ENCODE peak calls at places on chromosomes 4 and X, in eight cellular contexts. R, Y, E, J, L, Q, P and D are unnamed samples.

GRCh38 chr4:149708513-149709175 is 107.0 kb downstream of the IQCM start:
- DNase-seq in J (no peak), E (no peak), L (no peak), R (no peak), Q (no peak), P (no peak), Y (peak; percentile 73), D (no peak)

GRCh38 chr4:41057456-41057855 is 156.9 kb downstream of the APBB2 start:
- DNase-seq in L (no peak), Y (peak; percentile 79), J (no peak), Q (peak; percentile 61), R (no peak), E (no peak), P (no peak), D (no peak)

GRCh38 chr4:118224239-118224829 is 128.5 kb downstream of the PRSS12 start:
- DNase-seq in P (peak; percentile 30), R (no peak), Y (peak; percentile 60), L (no peak), E (no peak), J (no peak), Q (no peak), D (peak; percentile 74)

GRCh38 chrX:118373538-118373937 is 27.6 kb downstream of the WDR44 start:
- DNase-seq in Q (no peak), R (no peak), Y (no peak), P (no peak), J (no peak), E (no peak), L (no peak), D (peak; percentile 1)

GRCh38 chr4:56158483-56158882 is 209.7 kb downstream of the CEP135 start:
- DNase-seq in Y (no peak), P (no peak), Q (no peak), E (no peak), L (no peak), R (no peak), J (no peak), D (no peak)

GRCh38 chr4:151484396-151485102 is 75.6 kb downstream of the FHIP1A start:
- DNase-seq in L (no peak), Y (peak; percentile 93), E (no peak), R (no peak), J (no peak), P (no peak), Q (no peak), D (peak; percentile 20)

GRCh38 chr4:6991249-6991648 is 51.9 kb upstream of the TADA2B start:
- DNase-seq in Y (no peak), Q (no peak), J (no peak), R (no peak), E (no peak), L (no peak), P (no peak), D (no peak)

GRCh38 chr4:72886602-72887001 is 182.9 kb downstream of the COX18 start:
- DNase-seq in Y (no peak), J (no peak), E (no peak), P (peak; percentile 16), Q (no peak), R (no peak), L (no peak), D (peak; percentile 34)

GRCh38 chrX:47232197-47232802 is 509 bp upstream of the USP11 start:
- DNase-seq in R (no peak), Y (no peak), Q (no peak), E (no peak), P (no peak), L (no peak), J (no peak), D (no peak)

GRCh38 chrX:96703816-96704215 is 19.2 kb downstream of the DIAPH2 start:
- DNase-seq in J (no peak), E (no peak), L (no peak), Q (no peak), R (no peak), Y (peak; percentile 9), P (no peak), D (no peak)

GRCh38 chr4:81214518-81215218 is 354 bp downstream of the PRKG2 start:
- DNase-seq in R (peak; percentile 36), J (no peak), L (no peak), E (no peak), Y (peak; percentile 25), Q (no peak), P (peak; percentile 11), D (peak; percentile 53)

GRCh38 chrX:5399403-5399802 is 829.3 kb downstream of the NLGN4X start:
- DNase-seq in E (no peak), R (no peak), P (no peak), Q (no peak), L (no peak), J (no peak), Y (no peak), D (no peak)

GRCh38 chr4:76563804-76564468 is 128.9 kb downstream of the SHROOM3 start:
- DNase-seq in E (no peak), R (no peak), P (no peak), J (no peak), Q (no peak), Y (peak; percentile 65), L (no peak), D (peak; percentile 28)

GRCh38 chr4:13529130-13529919 is 15.0 kb downstream of the NKX3-2 start:
- DNase-seq in R (no peak), P (peak; percentile 30), J (no peak), E (no peak), Q (no peak), Y (no peak), L (no peak), D (no peak)

GRCh38 chr4:169999923-170000322 is 26.3 kb downstream of the MFAP3L start:
- DNase-seq in P (no peak), E (no peak), Q (no peak), L (no peak), R (no peak), Y (no peak), J (no peak), D (no peak)

GRCh38 chr4:149754526-149754925 is 61.1 kb downstream of the IQCM start:
- DNase-seq in Q (no peak), J (no peak), E (no peak), R (no peak), Y (peak; percentile 55), L (no peak), P (no peak), D (no peak)

GRCh38 chr4:120055167-120055566 is 11.5 kb downstream of the MAD2L1 start:
- DNase-seq in L (no peak), Y (peak; percentile 7), E (no peak), R (no peak), J (no peak), P (no peak), Q (no peak), D (no peak)

DNA sequence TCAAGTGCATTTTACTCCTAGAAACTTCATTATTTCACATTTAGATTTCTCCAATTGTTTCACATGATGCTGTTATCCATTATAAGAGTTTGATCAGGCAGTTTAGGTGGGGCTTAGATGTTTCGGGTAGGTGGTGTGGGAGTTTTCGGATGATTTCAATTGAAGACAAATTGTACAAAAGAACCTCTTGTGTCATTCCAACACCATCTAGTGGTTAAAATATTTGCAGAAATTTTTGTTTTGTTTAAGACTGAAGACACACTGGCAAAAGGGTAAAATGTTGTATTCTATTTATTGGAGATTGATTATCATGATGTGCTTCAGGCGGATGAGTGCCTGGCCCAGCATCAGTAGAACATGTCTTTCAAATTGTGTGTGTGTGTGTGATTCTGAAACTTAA is 212.7 kb downstream of the SH3BGRL start:
- DNase-seq in P (no peak), E (no peak), L (no peak), Y (no peak), J (no peak), R (no peak), Q (no peak), D (peak; percentile 0)
- TF ChIP-seq CTCF in P (peak; percentile 36), E (peak; percentile 16), L (peak; percentile 22), Y (no peak), J (no peak), R (no peak), Q (peak; percentile 13), D (no peak)

DNA sequence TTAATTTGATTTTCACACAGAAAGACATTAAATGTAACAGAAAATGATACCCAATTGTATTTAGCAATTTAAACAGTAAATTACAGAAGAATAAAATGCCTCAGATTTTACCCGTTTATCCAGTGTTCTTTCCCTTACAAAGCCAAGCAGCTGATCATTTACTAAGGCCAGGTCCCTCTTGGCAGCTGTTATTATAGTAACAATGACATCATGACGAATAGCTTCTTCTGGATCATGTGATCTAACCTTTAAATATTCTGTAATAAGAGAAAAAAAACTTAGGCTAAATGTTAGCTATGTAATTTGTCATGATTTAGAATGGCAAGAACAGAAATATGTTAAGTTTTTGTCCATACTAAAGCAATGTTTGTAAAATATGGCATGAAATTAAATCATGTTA is 69.4 kb downstream of the PDS5A start:
- DNase-seq in J (no peak), E (no peak), P (no peak), Y (peak; percentile 33), R (no peak), Q (no peak), L (no peak), D (no peak)
- H3K4me3 ChIP-seq in J (no peak overlapping the region), E (no peak overlapping the region), P (no peak overlapping the region), Y (no peak overlapping the region), R (no peak overlapping the region), Q (no peak overlapping the region), L (peak overlapping the region; percentile 3), D (no peak overlapping the region)

GRCh38 chrX:45760187-45760742 is 559.6 kb upstream of the DIPK2B start:
- DNase-seq in L (no peak), Q (no peak), E (no peak), P (no peak), R (no peak), Y (no peak), J (no peak), D (no peak)

GRCh38 chrX:45758319-45758718 is 557.6 kb upstream of the DIPK2B start:
- DNase-seq in L (no peak), J (no peak), Y (peak; percentile 96), E (no peak), Q (no peak), R (no peak), P (no peak), D (no peak)

GRCh38 chrX:45756562-45756961 is 555.9 kb upstream of the DIPK2B start:
- DNase-seq in J (no peak), R (no peak), Y (peak; percentile 43), E (no peak), L (no peak), Q (no peak), P (no peak), D (no peak)

GRCh38 chrX:45757272-45757671 is 556.6 kb upstream of the DIPK2B start:
- DNase-seq in J (no peak), R (no peak), Y (no peak), E (no peak), Q (no peak), P (no peak), L (no peak), D (no peak)

GRCh38 chrX:45758738-45759397 is 558.2 kb upstream of the DIPK2B start:
- DNase-seq in Q (no peak), Y (peak; percentile 54), R (no peak), L (no peak), P (no peak), E (no peak), J (no peak), D (no peak)
- H3K4me1 ChIP-seq in Q (no peaks in the 10 kb centered on the region), Y (peaks cover 22% of the 10 kb centered on the region), R (peaks cover 7% of the 10 kb centered on the region), L (no peaks in the 10 kb centered on the region), P (peaks cover 55% of the 10 kb centered on the region), E (no peaks in the 10 kb centered on the region), J (no peaks in the 10 kb centered on the region), D (no peaks in the 10 kb centered on the region)

GRCh38 chr4:90198086-90198847 is 71.1 kb downstream of the CCSER1 start:
- DNase-seq in Q (no peak), L (no peak), E (no peak), P (no peak), J (no peak), R (no peak), Y (peak; percentile 1), D (no peak)
- TF ChIP-seq CTCF in Q (no peak), L (no peak), E (no peak), P (no peak), J (no peak), R (no peak), Y (no peak), D (no peak)